ENCODE peak calls at places on chromosome 21, in four cellular contexts. D, X, C and H are unnamed samples.

GRCh38 chr21:35095859-35096291 is 46.8 kb upstream of the RUNX1 start:
- DNase-seq in D (no peak), X (no peak), C (no peak), H (no peak)

GRCh38 chr21:42188663-42189062 is 30.3 kb upstream of the ABCG1 start:
- DNase-seq in D (no peak), X (no peak), C (no peak), H (no peak)

GRCh38 chr21:41601573-41602371 is 93.8 kb upstream of the TMPRSS2 start:
- DNase-seq in D (no peak), X (no peak), C (no peak), H (no peak)

GRCh38 chr21:42102063-42102462 is 30.9 kb downstream of the UMODL1 start:
- DNase-seq in D (no peak), X (no peak), C (no peak), H (no peak)

GRCh38 chr21:24844672-24845071 is 762.6 kb downstream of the MRPL39 start:
- DNase-seq in D (no peak), X (no peak), C (no peak), H (no peak)

GRCh38 chr21:42263591-42264131 is 44.7 kb downstream of the ABCG1 start:
- DNase-seq in D (no peak), X (no peak), C (peak), H (peak)

GRCh38 chr21:34722684-34723300 is 54.0 kb downstream of the CLIC6 start:
- DNase-seq in D (peak), X (no peak), C (no peak), H (no peak)

GRCh38 chr21:35303085-35303484 is 254.0 kb upstream of the RUNX1 start:
- DNase-seq in D (no peak), X (no peak), C (no peak), H (no peak)

GRCh38 chr21:42445311-42445710 is 41.6 kb downstream of the UBASH3A start:
- DNase-seq in D (no peak), X (no peak), C (no peak), H (no peak)

GRCh38 chr21:28541371-28542112 is 451.1 kb downstream of the LTN1 start:
- DNase-seq in D (no peak), X (no peak), C (no peak), H (no peak)

GRCh38 chr21:35206141-35207125 is 157.3 kb upstream of the RUNX1 start:
- DNase-seq in D (no peak), X (no peak), C (no peak), H (no peak)

GRCh38 chr21:24897883-24898282 is 709.4 kb downstream of the MRPL39 start:
- DNase-seq in D (no peak), X (no peak), C (no peak), H (no peak)

GRCh38 chr21:14754682-14755081 is 208.6 kb upstream of the SAMSN1 start:
- DNase-seq in D (no peak), X (no peak), C (no peak), H (no peak)

GRCh38 chr21:35940074-35940927 is 120.0 kb downstream of the SETD4 start:
- DNase-seq in D (no peak), X (no peak), C (peak), H (no peak)

GRCh38 chr21:41121785-41122415 is 46.1 kb upstream of the BACE2 start:
- DNase-seq in D (peak), X (no peak), C (peak), H (no peak)

GRCh38 chr21:18298228-18298627 is 53.6 kb downstream of the CHODL start:
- DNase-seq in D (no peak), X (no peak), C (no peak), H (no peak)

GRCh38 chr21:41012425-41012824 is 155.5 kb upstream of the BACE2 start:
- DNase-seq in D (no peak), X (no peak), C (no peak), H (no peak)

GRCh38 chr21:40685121-40685630 is 161.8 kb downstream of the DSCAM start:
- DNase-seq in D (no peak), X (no peak), C (no peak), H (no peak)

GRCh38 chr21:15732290-15732995 is 2.7 kb downstream of the USP25 start:
- DNase-seq in D (no peak), X (no peak), C (no peak), H (no peak)

GRCh38 chr21:30425826-30426225 is at the start of gene KRTAP13-3:
- DNase-seq in D (no peak), X (no peak), C (no peak), H (no peak)

GRCh38 chr21:42574234-42575027 is 60.8 kb downstream of the SLC37A1 start:
- DNase-seq in D (no peak), X (no peak), C (no peak), H (peak)

GRCh38 chr21:16320110-16320509 is 590.3 kb downstream of the USP25 start:
- DNase-seq in D (no peak), X (no peak), C (no peak), H (no peak)

GRCh38 chr21:15309721-15310120 is 244.9 kb upstream of the NRIP1 start:
- DNase-seq in D (no peak), X (no peak), C (no peak), H (no peak)

GRCh38 chr21:14071902-14072734 is 138.6 kb downstream of the LIPI start:
- DNase-seq in D (no peak), X (no peak), C (no peak), H (no peak)

DNA sequence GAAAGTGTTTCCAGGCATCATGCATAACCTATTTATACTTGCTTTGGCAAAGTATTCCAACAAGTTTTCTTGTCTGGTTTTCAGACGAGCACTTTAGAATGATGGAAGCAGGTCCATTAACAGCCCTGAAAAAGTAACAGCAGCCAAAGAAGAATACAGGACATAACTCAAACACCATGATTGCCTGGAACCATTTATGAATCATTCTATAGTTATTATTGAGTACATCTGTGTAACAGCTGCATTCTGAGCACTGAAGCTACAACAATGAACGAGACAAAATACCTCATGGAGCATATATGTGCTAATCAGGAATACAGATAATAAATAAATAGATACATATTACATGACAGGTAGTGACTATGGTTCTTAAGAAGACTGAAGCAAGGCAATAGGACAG is 12.6 kb downstream of the IL10RB start:
- DNase-seq in D (no peak), X (no peak), C (no peak), H (no peak)
- H3K27ac ChIP-seq in D (no peak), X (no peak), C (no peak), H (no peak)

GRCh38 chr21:26116456-26117011 is 54.0 kb downstream of the APP start:
- DNase-seq in D (no peak), X (no peak), C (no peak), H (no peak)

GRCh38 chr21:26118928-26119540 is 51.5 kb downstream of the APP start:
- DNase-seq in D (no peak), X (no peak), C (no peak), H (no peak)

GRCh38 chr21:26117324-26117971 is 53.1 kb downstream of the APP start:
- DNase-seq in D (no peak), X (no peak), C (no peak), H (no peak)

GRCh38 chr21:26119906-26120305 is 50.7 kb downstream of the APP start:
- DNase-seq in D (no peak), X (no peak), C (no peak), H (no peak)

DNA sequence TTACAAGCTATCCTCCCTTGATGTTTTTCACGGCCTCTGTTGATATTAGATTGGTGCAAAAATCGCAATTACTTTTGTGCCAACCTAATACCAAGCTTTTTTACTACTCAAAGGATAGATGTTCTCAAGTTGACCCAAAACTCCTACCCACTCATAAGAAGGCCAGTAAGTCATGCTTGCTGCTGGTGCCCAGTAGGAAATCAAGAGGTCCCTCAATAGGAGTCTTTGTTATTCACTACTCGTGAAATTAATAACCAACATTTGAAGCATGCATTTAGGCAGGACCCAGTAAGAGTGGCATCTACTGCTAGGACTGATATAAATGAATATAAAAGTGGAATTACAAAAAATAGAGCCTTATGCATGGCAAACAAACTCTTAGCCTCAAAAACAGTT is 52.6 kb downstream of the APP start:
- DNase-seq in D (no peak), X (no peak), C (no peak), H (no peak)
- H3K27ac ChIP-seq in D (no peak), X (no peak), C (peak), H (no peak)

GRCh38 chr21:38525454-38525853 is 27.2 kb upstream of the ERG start:
- DNase-seq in D (no peak), X (no peak), C (no peak), H (no peak)
- H3K27ac ChIP-seq in D (no peak), X (no peak), C (no peak), H (no peak)

GRCh38 chr21:33642896-33643657 is 776 bp downstream of the ITSN1 start:
- DNase-seq in D (peak), X (no peak), C (peak), H (peak)

GRCh38 chr21:33645730-33646129 is 3.4 kb downstream of the ITSN1 start:
- DNase-seq in D (no peak), X (no peak), C (no peak), H (no peak)

GRCh38 chr21:33643658-33644311 is 1.5 kb downstream of the ITSN1 start:
- DNase-seq in D (no peak), X (no peak), C (no peak), H (no peak)

GRCh38 chr21:33642027-33642895 is at the start of gene ITSN1:
- DNase-seq in D (peak), X (peak), C (peak), H (peak)

DNA sequence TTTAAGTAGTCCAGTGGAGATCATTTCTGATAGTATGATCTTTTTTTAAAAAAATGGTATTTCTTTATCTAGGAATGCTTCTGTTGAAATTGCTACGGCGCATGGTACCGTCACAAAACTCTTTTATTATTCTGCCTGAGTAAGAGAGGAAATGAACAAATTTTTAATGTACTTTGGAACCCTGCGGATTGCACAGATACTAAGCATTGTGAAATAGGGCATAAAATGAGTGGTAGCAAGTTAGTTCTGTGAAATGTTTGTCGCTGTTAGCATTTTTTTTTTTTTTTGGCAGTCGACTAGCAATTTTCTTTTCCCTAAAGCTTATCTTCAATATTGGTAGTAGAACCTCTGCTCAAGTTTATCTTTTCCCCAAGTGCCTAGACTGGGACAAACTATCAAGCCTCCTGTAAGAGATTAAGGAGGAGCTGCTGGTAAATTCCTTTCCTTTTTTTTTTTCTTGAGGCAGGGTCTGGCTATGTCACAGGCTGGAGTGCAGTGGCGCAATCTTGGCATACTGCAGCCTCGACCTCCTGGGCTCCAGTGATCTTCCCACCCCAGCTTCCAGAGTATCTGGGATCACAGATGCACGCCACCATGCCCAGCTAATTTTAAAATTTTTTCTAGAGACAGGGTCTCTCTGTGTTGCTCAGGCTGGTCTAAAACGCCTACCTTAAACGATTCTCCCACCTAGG is 2.2 kb downstream of the ITSN1 start:
- DNase-seq in D (no peak), X (no peak), C (peak), H (no peak)
- H3K27ac ChIP-seq in D (no peak), X (no peak), C (peak), H (peak)

DNA sequence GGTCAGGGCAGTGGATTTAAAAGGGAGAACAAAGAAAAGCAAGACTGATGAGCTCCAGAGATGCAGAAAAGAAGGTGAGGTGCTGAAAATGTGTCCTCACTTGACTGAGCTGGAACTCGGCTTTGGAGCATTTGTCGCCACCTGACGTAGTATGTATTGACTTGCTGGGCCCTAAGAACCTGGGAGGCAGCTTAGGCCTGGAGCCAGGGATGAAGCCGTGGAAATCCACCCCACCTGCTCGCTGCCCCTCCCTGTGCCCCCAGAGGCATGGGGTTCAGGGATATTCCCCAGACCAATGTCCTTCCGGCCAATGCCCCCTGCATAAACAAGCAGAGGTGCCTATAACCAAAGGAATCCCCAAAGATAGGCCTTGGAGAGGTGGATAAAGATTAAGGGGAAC is 14.3 kb downstream of the MRAP start:
- DNase-seq in D (no peak), X (no peak), C (no peak), H (no peak)
- H3K27ac ChIP-seq in D (no peak), X (no peak), C (no peak), H (no peak)

GRCh38 chr21:26563977-26564503 is 9.0 kb downstream of the CYYR1 start:
- DNase-seq in D (no peak), X (no peak), C (no peak), H (no peak)
- H3K27ac ChIP-seq in D (no peak), X (no peak), C (no peak), H (no peak)

GRCh38 chr21:44880762-44881585 is 7.5 kb upstream of the PTTG1IP start:
- DNase-seq in D (no peak), X (no peak), C (peak), H (no peak)

GRCh38 chr21:44878053-44878982 is 4.8 kb upstream of the PTTG1IP start:
- DNase-seq in D (no peak), X (no peak), C (peak), H (no peak)

GRCh38 chr21:44884059-44884458 is 10.6 kb upstream of the PTTG1IP start:
- DNase-seq in D (no peak), X (no peak), C (peak), H (no peak)

GRCh38 chr21:44883250-44883649 is 9.8 kb upstream of the PTTG1IP start:
- DNase-seq in D (no peak), X (no peak), C (peak), H (peak)

GRCh38 chr21:44881586-44881939 is 8.1 kb upstream of the PTTG1IP start:
- DNase-seq in D (no peak), X (no peak), C (peak), H (no peak)
- H3K27ac ChIP-seq in D (no peak), X (peak), C (no peak), H (peak)

DNA sequence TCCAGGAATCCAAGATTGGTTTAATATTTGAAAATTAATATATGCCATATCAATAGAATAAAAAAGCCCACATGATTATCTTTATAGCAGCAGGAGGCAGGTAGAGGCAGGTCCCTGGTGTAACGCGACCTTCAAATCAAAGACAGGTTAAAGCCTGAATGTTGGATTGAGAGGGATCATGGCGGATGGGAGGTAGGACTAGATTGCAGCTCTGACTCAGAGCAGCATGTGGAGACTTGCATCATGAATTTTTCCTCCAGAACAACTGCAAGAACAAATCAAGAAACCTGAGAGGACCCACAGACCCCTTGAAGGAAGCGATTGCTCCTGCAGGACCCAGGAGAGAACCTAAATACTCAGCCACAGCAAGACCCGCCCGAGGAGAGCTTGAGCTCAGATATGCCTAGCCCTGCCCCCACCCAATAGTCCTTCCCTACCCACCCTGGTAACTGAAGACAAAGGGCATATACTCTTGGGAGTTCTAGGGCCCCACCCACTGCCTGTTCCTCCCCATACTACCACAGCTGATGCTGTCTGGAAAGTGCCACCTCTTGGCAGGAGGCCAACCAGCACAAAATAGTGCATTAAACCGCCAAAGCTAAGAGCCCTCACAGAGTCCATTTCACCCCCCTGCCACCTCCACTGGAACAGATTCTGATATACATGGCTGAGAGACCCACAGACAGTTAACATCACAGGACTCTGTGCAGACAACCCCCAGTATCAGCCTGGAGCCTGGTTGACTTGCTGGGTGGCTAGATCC is 19.5 kb downstream of the S100B start:
- DNase-seq in D (no peak), X (no peak), C (no peak), H (no peak)
- H3K27ac ChIP-seq in D (no peak), X (no peak), C (no peak), H (no peak)

GRCh38 chr21:37367301-37367757 is 756 bp downstream of the DYRK1A start:
- DNase-seq in D (no peak), X (peak), C (peak), H (no peak)

GRCh38 chr21:37369307-37369854 is 2.8 kb downstream of the DYRK1A start:
- DNase-seq in D (no peak), X (no peak), C (no peak), H (no peak)

GRCh38 chr21:37367758-37368535 is 1.4 kb downstream of the DYRK1A start:
- DNase-seq in D (peak), X (no peak), C (peak), H (peak)

GRCh38 chr21:37370152-37371040 is 3.8 kb downstream of the DYRK1A start:
- DNase-seq in D (no peak), X (no peak), C (no peak), H (no peak)

DNA sequence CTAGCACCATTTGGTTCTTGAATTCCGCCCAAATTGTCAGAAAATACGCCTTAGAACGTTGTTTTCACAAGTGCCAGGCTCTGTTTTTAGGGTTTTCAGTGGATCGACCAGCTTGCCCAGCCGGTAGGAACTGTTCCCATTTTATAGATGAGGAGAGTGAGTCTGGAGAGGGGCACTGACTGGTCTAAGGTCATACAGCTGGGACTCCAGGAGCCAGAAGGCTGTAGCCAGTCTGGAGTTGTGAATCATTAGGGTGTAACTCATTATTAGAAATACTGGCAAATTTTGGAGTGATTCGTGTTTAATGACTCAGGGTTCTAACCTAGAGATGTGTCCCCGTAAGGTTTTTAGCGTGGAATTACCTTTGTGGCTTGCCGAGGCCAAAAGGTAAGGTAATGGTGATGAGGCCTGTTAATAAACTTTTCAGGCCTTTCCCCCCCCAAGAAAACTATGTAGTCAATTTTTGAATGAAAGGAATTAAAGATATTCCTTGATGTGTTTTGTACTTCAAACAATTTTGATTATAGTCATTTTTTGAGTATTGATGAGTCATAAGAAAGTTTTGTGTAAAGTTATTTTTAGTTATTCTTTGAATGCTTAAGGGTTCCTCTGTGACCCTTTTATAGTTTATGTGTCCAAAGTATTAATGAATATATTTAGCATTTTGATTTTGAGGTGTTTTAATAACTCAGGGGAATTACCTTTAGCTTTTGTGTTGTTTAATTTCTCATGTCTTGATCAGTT is 2.1 kb downstream of the DYRK1A start:
- DNase-seq in D (no peak), X (no peak), C (no peak), H (no peak)
- H3K27ac ChIP-seq in D (peak), X (peak), C (peak), H (peak)

DNA sequence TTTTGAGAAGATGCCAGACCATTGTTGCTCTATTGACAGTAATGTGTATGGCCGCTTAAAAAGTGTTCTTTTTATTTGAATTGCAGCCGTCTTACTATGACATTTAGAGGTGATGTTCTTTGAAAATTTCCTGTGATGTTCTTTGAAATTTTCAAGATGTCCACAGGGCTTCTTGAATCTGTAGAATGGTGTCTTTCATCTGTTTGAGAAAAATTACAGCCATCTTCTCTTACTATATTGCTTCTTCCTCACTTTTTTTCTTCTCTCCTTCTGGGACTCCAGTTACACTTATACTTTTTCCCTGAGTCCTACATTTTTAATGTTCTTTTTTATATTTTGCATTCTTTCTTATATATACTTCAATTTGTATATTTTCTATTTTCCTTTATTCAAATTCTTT is 57.4 kb downstream of the DIP2A start:
- DNase-seq in D (no peak), X (no peak), C (no peak), H (no peak)
- H3K27ac ChIP-seq in D (no peak), X (no peak), C (no peak), H (peak)